ENCODE peak calls at places on chromosomes 2 and 18, in seven cellular contexts. One of them, this sample, is unnamed.

GRCh38 chr2:240412211-240412830 is 23.1 kb upstream of the GPC1 start:
- DNase-seq in tibial artery: peak
- DNase-seq in CD4-positive, CD25-positive, alpha-beta regulatory T cell: no peak
- DNase-seq in retina: peak
- DNase-seq in iris pigment epithelial cell: no peak
- DNase-seq in EL: no peak
- DNase-seq in cardiac fibroblast: peak
- DNase-seq in this sample: no peak

GRCh38 chr18:6660334-6660733 is 69.2 kb upstream of the ARHGAP28 start:
- DNase-seq in retina: no peak
- DNase-seq in iris pigment epithelial cell: peak
- DNase-seq in tibial artery: no peak
- DNase-seq in EL: no peak
- DNase-seq in cardiac fibroblast: no peak
- DNase-seq in CD4-positive, CD25-positive, alpha-beta regulatory T cell: no peak
- DNase-seq in this sample: no peak

GRCh38 chr2:149612122-149612521 is 24.5 kb upstream of the MMADHC start:
- DNase-seq in EL: peak
- DNase-seq in tibial artery: no peak
- DNase-seq in CD4-positive, CD25-positive, alpha-beta regulatory T cell: no peak
- DNase-seq in cardiac fibroblast: peak
- DNase-seq in retina: no peak
- DNase-seq in iris pigment epithelial cell: peak
- DNase-seq in this sample: no peak

GRCh38 chr2:206670531-206671319 is 28.4 kb downstream of the FAM237A start:
- DNase-seq in tibial artery: no peak
- DNase-seq in cardiac fibroblast: no peak
- DNase-seq in retina: no peak
- DNase-seq in CD4-positive, CD25-positive, alpha-beta regulatory T cell: no peak
- DNase-seq in iris pigment epithelial cell: no peak
- DNase-seq in EL: no peak
- DNase-seq in this sample: no peak

GRCh38 chr18:55477537-55478300 is 110.3 kb downstream of the TCF4 start:
- DNase-seq in iris pigment epithelial cell: peak
- DNase-seq in tibial artery: peak
- DNase-seq in CD4-positive, CD25-positive, alpha-beta regulatory T cell: peak
- DNase-seq in retina: no peak
- DNase-seq in cardiac fibroblast: peak
- DNase-seq in EL: peak
- DNase-seq in this sample: peak

GRCh38 chr2:174593041-174593440 is 4.6 kb downstream of the WIPF1 start:
- DNase-seq in retina: no peak
- DNase-seq in EL: no peak
- DNase-seq in CD4-positive, CD25-positive, alpha-beta regulatory T cell: no peak
- DNase-seq in cardiac fibroblast: no peak
- DNase-seq in iris pigment epithelial cell: no peak
- DNase-seq in tibial artery: no peak
- DNase-seq in this sample: no peak

GRCh38 chr18:37409870-37410269 is 155.7 kb downstream of the CELF4 start:
- DNase-seq in tibial artery: no peak
- DNase-seq in cardiac fibroblast: peak
- DNase-seq in EL: no peak
- DNase-seq in iris pigment epithelial cell: no peak
- DNase-seq in CD4-positive, CD25-positive, alpha-beta regulatory T cell: no peak
- DNase-seq in retina: no peak
- DNase-seq in this sample: no peak

GRCh38 chr2:27431395-27431794 is 3.0 kb downstream of the NRBP1 start:
- DNase-seq in cardiac fibroblast: peak
- DNase-seq in retina: no peak
- DNase-seq in iris pigment epithelial cell: peak
- DNase-seq in CD4-positive, CD25-positive, alpha-beta regulatory T cell: no peak
- DNase-seq in EL: peak
- DNase-seq in tibial artery: no peak
- DNase-seq in this sample: no peak

GRCh38 chr2:18187214-18187613 is 308.7 kb downstream of the KCNS3 start:
- DNase-seq in cardiac fibroblast: no peak
- DNase-seq in retina: no peak
- DNase-seq in CD4-positive, CD25-positive, alpha-beta regulatory T cell: no peak
- DNase-seq in tibial artery: no peak
- DNase-seq in iris pigment epithelial cell: peak
- DNase-seq in EL: no peak
- DNase-seq in this sample: no peak

GRCh38 chr18:3025544-3025943 is 12.6 kb upstream of the LPIN2 start:
- DNase-seq in tibial artery: no peak
- DNase-seq in cardiac fibroblast: no peak
- DNase-seq in retina: no peak
- DNase-seq in CD4-positive, CD25-positive, alpha-beta regulatory T cell: no peak
- DNase-seq in EL: no peak
- DNase-seq in iris pigment epithelial cell: no peak
- DNase-seq in this sample: no peak

GRCh38 chr2:54906711-54907110 is 143.5 kb downstream of the RTN4 start:
- DNase-seq in iris pigment epithelial cell: no peak
- DNase-seq in EL: no peak
- DNase-seq in cardiac fibroblast: no peak
- DNase-seq in retina: no peak
- DNase-seq in CD4-positive, CD25-positive, alpha-beta regulatory T cell: no peak
- DNase-seq in tibial artery: no peak
- DNase-seq in this sample: no peak

GRCh38 chr18:69951182-69951581 is 3.5 kb upstream of the CD226 start:
- DNase-seq in iris pigment epithelial cell: peak
- DNase-seq in retina: no peak
- DNase-seq in EL: peak
- DNase-seq in tibial artery: no peak
- DNase-seq in cardiac fibroblast: peak
- DNase-seq in CD4-positive, CD25-positive, alpha-beta regulatory T cell: no peak
- DNase-seq in this sample: no peak

GRCh38 chr18:53541924-53542323 is 682.5 kb downstream of the MBD2 start:
- DNase-seq in iris pigment epithelial cell: no peak
- DNase-seq in tibial artery: no peak
- DNase-seq in EL: no peak
- DNase-seq in CD4-positive, CD25-positive, alpha-beta regulatory T cell: no peak
- DNase-seq in cardiac fibroblast: no peak
- DNase-seq in retina: no peak
- DNase-seq in this sample: no peak

GRCh38 chr2:20723543-20723942 is 56.6 kb downstream of the GDF7 start:
- DNase-seq in cardiac fibroblast: no peak
- DNase-seq in retina: no peak
- DNase-seq in iris pigment epithelial cell: peak
- DNase-seq in tibial artery: no peak
- DNase-seq in EL: peak
- DNase-seq in CD4-positive, CD25-positive, alpha-beta regulatory T cell: no peak
- DNase-seq in this sample: no peak

This sample was measured in B cell.